ENCODE peak calls at places on chromosomes 13 and 19, in five cellular contexts. R, Q, A, I and N are unnamed samples.

GRCh38 chr13:73842621-73843020 is 291.6 kb downstream of the KLF12 start:
- DNase-seq in R (no peak), Q (no peak), A (no peak), I (no peak), N (no peak)

GRCh38 chr19:6211632-6212402 is 68.0 kb downstream of the MLLT1 start:
- DNase-seq in R (no peak), Q (no peak), A (no peak), I (no peak), N (no peak)

GRCh38 chr13:100214886-100215285 is 126.0 kb downstream of the PCCA start:
- DNase-seq in R (peak), Q (no peak), A (no peak), I (no peak), N (no peak)

GRCh38 chr13:75855216-75855615 is 219.1 kb downstream of the LMO7 start:
- DNase-seq in R (no peak), Q (no peak), A (no peak), I (no peak), N (no peak)

GRCh38 chr19:29507081-29507860 is 18.5 kb upstream of the VSTM2B start:
- DNase-seq in R (no peak), Q (no peak), A (no peak), I (no peak), N (no peak)

GRCh38 chr13:78241278-78241919 is 322.8 kb upstream of the EDNRB start:
- DNase-seq in R (peak), Q (no peak), A (no peak), I (peak), N (peak)

GRCh38 chr13:102707465-102707864 is 12.6 kb upstream of the METTL21C start:
- DNase-seq in R (peak), Q (no peak), A (no peak), I (no peak), N (no peak)

GRCh38 chr19:35389192-35389861 is 18.5 kb downstream of the GPR42 start:
- DNase-seq in R (no peak), Q (no peak), A (peak), I (no peak), N (no peak)

GRCh38 chr13:35851238-35851814 is 279.9 kb downstream of the DCLK1 start:
- DNase-seq in R (no peak), Q (no peak), A (no peak), I (no peak), N (no peak)

GRCh38 chr13:113029487-113030258 is 60.7 kb downstream of the MCF2L start:
- DNase-seq in R (peak), Q (no peak), A (no peak), I (peak), N (peak)

GRCh38 chr13:105804561-105805190 is 730.8 kb downstream of the EFNB2 start:
- DNase-seq in R (no peak), Q (no peak), A (no peak), I (no peak), N (no peak)

GRCh38 chr13:59730026-59730425 is 433.7 kb downstream of the DIAPH3 start:
- DNase-seq in R (no peak), Q (no peak), A (no peak), I (no peak), N (no peak)

GRCh38 chr19:472005-472858 is 11.4 kb upstream of the SHC2 start:
- DNase-seq in R (peak), Q (no peak), A (no peak), I (no peak), N (no peak)

GRCh38 chr13:112204376-112204775 is 137.4 kb downstream of the SOX1 start:
- DNase-seq in R (no peak), Q (no peak), A (no peak), I (no peak), N (no peak)

GRCh38 chr13:47334173-47334572 is 437.3 kb upstream of the HTR2A start:
- DNase-seq in R (no peak), Q (peak), A (no peak), I (peak), N (no peak)

GRCh38 chr19:29832801-29833200 is 21.0 kb downstream of the CCNE1 start:
- DNase-seq in R (no peak), Q (no peak), A (peak), I (no peak), N (no peak)

GRCh38 chr19:35332817-35333216 is 3.8 kb downstream of the CD22 start:
- DNase-seq in R (no peak), Q (no peak), A (no peak), I (no peak), N (no peak)

GRCh38 chr19:6587093-6587820 is 3.7 kb downstream of the CD70 start:
- DNase-seq in R (no peak), Q (no peak), A (no peak), I (no peak), N (no peak)

GRCh38 chr19:18279516-18280246 is 1.7 kb downstream of the JUND start:
- DNase-seq in R (peak), Q (peak), A (peak), I (peak), N (peak)
- TF ChIP-seq POLR2A in R (peak), Q (peak), A (no peak), I (peak), N (peak)

DNA sequence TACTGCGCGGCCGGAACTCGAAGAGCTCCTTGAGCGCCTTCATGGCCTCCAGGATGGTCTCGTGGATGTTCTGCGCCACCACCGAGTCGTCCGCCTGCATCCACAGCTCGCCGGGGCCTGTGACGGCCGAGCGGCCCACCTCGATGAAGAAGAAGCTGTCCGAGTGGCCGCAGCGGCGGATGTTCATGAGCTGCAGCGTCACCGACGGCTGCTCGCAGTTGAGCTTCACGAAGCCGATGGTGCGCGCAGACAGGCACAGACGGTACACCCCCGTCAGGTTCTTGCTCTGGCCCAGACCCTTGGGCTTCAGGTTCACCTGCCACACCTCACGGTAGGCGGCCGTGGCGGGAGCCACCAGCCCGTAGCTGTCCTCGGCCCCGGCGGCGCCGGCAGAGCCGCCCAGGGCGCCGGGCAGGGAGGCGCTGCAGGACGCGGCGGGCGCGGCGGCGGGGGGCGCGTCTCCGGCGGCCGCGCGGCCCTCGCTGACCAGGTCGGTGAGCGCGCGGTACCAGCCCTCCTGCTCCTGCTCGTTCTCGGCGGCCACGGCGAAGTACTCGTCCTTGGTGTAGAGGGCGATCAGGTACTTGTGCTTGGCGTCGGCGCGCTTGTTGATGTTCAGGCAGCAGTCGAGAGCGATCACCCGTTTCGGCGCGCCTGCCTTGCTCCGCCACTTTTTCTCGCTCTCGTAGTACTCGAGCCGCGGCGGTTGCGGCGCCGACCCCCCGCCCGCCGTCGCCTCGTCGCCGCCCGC is 1.1 kb downstream of the IRS2 start:
- DNase-seq in R (no peak), Q (peak), A (no peak), I (peak), N (peak)
- TF ChIP-seq POLR2A in R (no peak), Q (no peak), A (no peak), I (peak), N (no peak)

DNA sequence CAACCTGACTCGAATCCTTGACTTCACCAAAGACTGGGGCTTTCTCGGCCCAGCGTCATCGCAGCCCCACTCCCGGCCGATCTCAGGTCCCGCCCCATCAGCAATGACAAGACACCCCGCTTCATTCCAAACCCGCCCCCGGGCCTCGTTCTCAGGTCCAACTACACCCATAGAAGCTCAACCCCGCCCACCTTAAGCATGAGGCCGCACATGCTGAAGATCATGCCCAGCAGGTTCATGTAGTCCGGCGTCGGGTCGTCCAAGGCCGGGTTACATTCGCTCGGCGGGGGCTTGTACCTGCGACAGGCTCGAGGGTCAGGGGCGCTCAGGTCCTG is 2.3 kb downstream of the WDR83 start:
- DNase-seq in R (no peak), Q (peak), A (peak), I (peak), N (peak)
- TF ChIP-seq POLR2A in R (no peak), Q (no peak), A (no peak), I (no peak), N (no peak)

DNA sequence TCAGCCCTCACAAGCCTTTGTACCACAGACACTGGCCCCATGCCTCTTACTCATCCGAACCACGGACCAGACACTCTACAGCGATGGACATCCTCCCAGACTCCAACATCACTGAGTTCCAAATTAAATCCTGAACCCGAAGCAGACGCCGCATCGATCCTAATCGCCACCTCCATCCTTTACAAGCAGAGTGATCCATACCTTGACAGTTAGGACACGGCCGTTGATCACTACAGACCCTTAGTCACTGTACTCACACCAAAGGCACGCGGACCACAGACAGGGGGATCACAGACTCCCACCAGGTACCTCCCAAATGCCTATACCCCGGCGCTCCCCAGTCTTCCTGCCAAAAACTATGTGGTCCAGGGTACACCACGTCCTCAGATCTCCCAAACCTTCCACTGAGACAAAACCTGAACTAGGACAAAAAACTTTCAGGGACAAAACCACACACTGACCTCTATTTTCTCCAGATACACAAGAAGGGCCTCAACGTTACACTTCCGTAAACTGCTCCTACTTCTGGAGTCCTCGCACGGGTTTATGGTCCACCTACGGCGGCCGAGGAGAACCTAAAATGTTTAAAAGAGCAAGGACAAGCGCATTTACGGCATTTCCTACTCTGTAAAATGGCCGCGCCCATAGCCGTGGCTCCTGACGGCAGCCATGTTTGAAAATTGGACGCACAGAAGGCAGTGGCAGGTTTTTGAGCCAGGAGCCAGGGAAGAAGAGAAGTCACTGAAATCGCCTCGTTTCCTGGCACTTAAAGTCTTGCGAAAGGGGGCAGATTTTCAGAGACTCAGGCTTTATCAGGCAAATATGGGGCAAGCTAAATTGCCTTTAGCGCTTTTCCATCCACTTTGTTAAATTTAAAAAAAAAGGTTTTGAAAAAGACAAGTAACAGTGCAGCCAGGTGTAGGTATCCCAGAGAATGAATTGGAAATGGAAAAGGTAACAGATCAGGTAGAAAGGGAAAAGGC is at the start of gene ZNF350:
- DNase-seq in R (peak), Q (peak), A (peak), I (peak), N (peak)
- TF ChIP-seq POLR2A in R (no peak), Q (peak), A (no peak), I (peak), N (no peak)

GRCh38 chr19:49689133-49690072 is at the start of gene ADM5:
- DNase-seq in R (no peak), Q (no peak), A (peak), I (peak), N (no peak)
- TF ChIP-seq POLR2A in R (no peak), Q (no peak), A (no peak), I (no peak), N (no peak)

DNA sequence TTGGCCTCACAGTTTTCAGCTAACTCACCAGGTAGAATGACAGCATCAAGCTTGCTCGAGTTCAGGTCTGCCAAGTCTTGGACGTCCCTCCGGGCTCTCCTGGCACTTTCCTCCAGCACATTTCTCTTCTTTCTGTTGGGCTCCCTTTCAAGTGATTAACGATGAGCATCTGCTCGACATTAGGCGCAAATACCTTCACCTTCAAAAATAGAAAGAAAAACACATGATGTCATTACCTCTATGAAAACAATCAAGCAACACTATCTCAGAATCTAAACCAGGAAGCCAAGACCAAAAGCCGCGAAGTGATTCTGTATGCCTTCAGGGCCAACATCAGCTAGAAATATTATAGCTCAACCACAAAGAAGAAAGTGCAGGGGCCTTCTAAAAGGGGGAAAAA is 15.4 kb upstream of the CLN5 start:
- DNase-seq in R (no peak), Q (no peak), A (no peak), I (no peak), N (no peak)
- TF ChIP-seq POLR2A in R (no peak), Q (no peak), A (no peak), I (no peak), N (no peak)

GRCh38 chr19:23686622-23687423 is at the start of gene ZNF675:
- DNase-seq in R (peak), Q (peak), A (peak), I (peak), N (peak)
- TF ChIP-seq POLR2A in R (peak), Q (peak), A (no peak), I (peak), N (no peak)

DNA sequence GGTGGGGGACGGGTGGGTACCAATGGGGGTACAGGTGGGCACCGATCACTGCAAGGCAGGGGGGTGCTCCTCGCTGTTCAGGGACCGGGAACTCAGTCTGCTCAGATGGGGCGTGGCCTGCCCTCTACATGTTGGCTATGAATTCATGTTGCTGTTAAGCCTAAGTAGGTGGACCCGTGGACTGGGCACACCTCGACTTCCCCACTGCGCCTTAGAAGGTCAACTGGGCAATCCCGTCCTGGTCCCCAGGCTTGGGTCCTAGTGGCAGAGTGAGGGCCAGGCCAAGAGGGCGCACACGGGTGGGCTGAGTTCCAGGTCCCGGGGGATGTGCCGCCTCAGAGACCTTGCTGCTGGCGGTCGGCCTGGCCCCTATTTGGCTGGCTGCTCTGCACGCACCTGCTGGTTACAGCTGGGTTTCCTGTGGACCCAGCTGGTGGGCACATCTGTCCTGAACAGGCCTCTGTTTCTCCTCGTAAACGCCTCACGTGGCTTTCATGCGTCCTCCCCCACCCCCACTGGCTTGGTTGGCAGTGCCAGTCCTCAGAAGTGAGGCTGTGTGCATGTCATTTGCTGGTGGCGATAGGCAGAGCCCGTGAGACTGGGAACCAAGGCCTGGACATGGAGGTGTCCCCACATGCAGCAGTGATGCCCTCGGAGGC is 13.5 kb upstream of the ZNF554 start:
- DNase-seq in R (no peak), Q (no peak), A (no peak), I (no peak), N (no peak)
- TF ChIP-seq POLR2A in R (no peak), Q (no peak), A (no peak), I (no peak), N (no peak)